ENCODE peak calls at places on chromosomes 3 and 15, in five cellular contexts. One of them, this sample, is unnamed. For H3K4me1 and H3K27me3, the result is how much of the 10 kb centered on the place peaks cover.

GRCh38 chr15:101201411-101202174 is 50.3 kb downstream of the CHSY1 start:
- DNase-seq in left lung: peak
- DNase-seq in ovary: peak
- DNase-seq in IMR-90: peak
- DNase-seq in CD4-positive, alpha-beta memory T cell: no peak
- DNase-seq in this sample: peak

GRCh38 chr3:28399196-28399595 is 50.6 kb upstream of the AZI2 start:
- DNase-seq in left lung: no peak
- DNase-seq in CD4-positive, alpha-beta memory T cell: no peak
- DNase-seq in IMR-90: no peak
- DNase-seq in ovary: no peak
- DNase-seq in this sample: no peak

GRCh38 chr15:57306305-57306943 is 69.9 kb upstream of the CGNL1 start:
- DNase-seq in IMR-90: peak
- DNase-seq in ovary: peak
- DNase-seq in CD4-positive, alpha-beta memory T cell: peak
- DNase-seq in left lung: peak
- DNase-seq in this sample: peak

GRCh38 chr15:41487376-41487775 is 6.3 kb upstream of the ITPKA start:
- DNase-seq in CD4-positive, alpha-beta memory T cell: no peak
- DNase-seq in left lung: no peak
- DNase-seq in IMR-90: no peak
- DNase-seq in ovary: no peak
- DNase-seq in this sample: no peak

GRCh38 chr3:53709856-53710674 is 136.2 kb downstream of the CHDH start:
- DNase-seq in left lung: peak
- DNase-seq in CD4-positive, alpha-beta memory T cell: peak
- DNase-seq in ovary: peak
- DNase-seq in IMR-90: peak
- DNase-seq in this sample: peak

GRCh38 chr15:56052389-56053045 is 59.1 kb upstream of the NEDD4 start:
- DNase-seq in CD4-positive, alpha-beta memory T cell: peak
- DNase-seq in IMR-90: peak
- DNase-seq in left lung: no peak
- DNase-seq in ovary: no peak
- DNase-seq in this sample: peak

GRCh38 chr15:101346928-101347327 is 51.9 kb upstream of the SNRPA1 start:
- DNase-seq in ovary: no peak
- DNase-seq in left lung: no peak
- DNase-seq in IMR-90: no peak
- DNase-seq in CD4-positive, alpha-beta memory T cell: no peak
- DNase-seq in this sample: no peak

GRCh38 chr15:94592495-94592894 is 361.1 kb downstream of the MCTP2 start:
- DNase-seq in IMR-90: no peak
- DNase-seq in CD4-positive, alpha-beta memory T cell: no peak
- DNase-seq in left lung: no peak
- DNase-seq in ovary: no peak
- DNase-seq in this sample: no peak

GRCh38 chr15:57772223-57772957 is 65.9 kb downstream of the POLR2M start:
- DNase-seq in IMR-90: peak
- DNase-seq in CD4-positive, alpha-beta memory T cell: no peak
- DNase-seq in ovary: no peak
- DNase-seq in left lung: no peak
- DNase-seq in this sample: no peak

GRCh38 chr15:100849021-100849831 is 30.4 kb upstream of the ALDH1A3 start:
- DNase-seq in IMR-90: peak
- DNase-seq in ovary: peak
- DNase-seq in CD4-positive, alpha-beta memory T cell: peak
- DNase-seq in left lung: peak
- DNase-seq in this sample: peak

GRCh38 chr3:128180913-128181312 is 27.6 kb downstream of the EEFSEC start:
- DNase-seq in left lung: no peak
- DNase-seq in IMR-90: no peak
- DNase-seq in ovary: no peak
- DNase-seq in CD4-positive, alpha-beta memory T cell: no peak
- DNase-seq in this sample: no peak

GRCh38 chr3:169348276-169348675 is 315.2 kb downstream of the MECOM start:
- DNase-seq in ovary: no peak
- DNase-seq in left lung: no peak
- DNase-seq in IMR-90: no peak
- DNase-seq in CD4-positive, alpha-beta memory T cell: no peak
- DNase-seq in this sample: no peak

GRCh38 chr3:125582707-125583106 is 12.6 kb downstream of the OSBPL11 start:
- DNase-seq in ovary: no peak
- DNase-seq in IMR-90: peak
- DNase-seq in CD4-positive, alpha-beta memory T cell: no peak
- DNase-seq in left lung: no peak
- DNase-seq in this sample: peak

GRCh38 chr3:43394071-43394501 is 107.7 kb downstream of the SNRK start:
- DNase-seq in ovary: peak
- DNase-seq in left lung: no peak
- DNase-seq in CD4-positive, alpha-beta memory T cell: no peak
- DNase-seq in IMR-90: peak
- DNase-seq in this sample: no peak

DNA sequence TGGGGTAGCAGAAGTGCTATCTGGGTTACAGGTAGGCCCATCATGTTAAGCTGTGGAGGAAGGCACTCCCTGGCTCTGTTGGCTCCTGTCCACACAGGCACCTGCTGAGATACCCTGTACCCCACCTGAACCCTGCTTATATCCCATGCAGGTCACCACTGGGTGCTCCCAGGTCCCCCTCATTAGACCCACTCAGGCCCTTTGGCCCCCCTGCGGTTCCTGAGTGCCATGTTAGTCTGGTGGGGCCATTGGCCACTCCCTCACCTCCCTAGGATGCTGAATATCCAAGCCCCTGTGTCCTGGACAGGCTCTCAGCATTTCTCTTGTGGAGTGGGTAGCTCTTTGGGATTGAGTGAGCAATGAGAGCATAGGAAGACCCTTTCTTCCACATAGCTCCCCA is 128.2 kb downstream of the EPHB1 start:
- DNase-seq in left lung: no peak
- DNase-seq in CD4-positive, alpha-beta memory T cell: no peak
- DNase-seq in IMR-90: no peak
- DNase-seq in ovary: no peak
- DNase-seq in this sample: no peak
- H3K4me1 ChIP-seq in left lung: under half
- H3K4me1 ChIP-seq in CD4-positive, alpha-beta memory T cell: under half
- H3K4me1 ChIP-seq in IMR-90: under half
- H3K4me1 ChIP-seq in ovary: under half
- H3K4me1 ChIP-seq in this sample: under half

DNA sequence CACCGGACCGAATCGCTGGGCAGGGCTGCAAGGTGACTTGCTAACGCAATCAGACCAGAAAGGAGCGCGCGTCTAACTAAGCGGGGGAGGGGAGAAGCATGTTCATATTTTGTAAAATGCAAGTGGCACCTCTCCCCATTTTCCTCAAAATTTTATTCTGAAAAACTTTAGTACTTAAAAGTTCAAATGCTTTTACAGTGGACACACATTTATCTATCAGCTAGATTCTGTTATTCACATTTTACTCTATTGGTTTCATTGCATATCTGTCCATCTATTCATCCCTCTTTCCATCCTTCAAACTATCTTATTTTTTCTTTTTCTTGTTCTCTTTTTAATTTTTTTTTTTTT is 46.1 kb upstream of the KLHL25 start:
- DNase-seq in IMR-90: no peak
- DNase-seq in CD4-positive, alpha-beta memory T cell: no peak
- DNase-seq in ovary: no peak
- DNase-seq in left lung: no peak
- DNase-seq in this sample: no peak
- H3K4me3 ChIP-seq in IMR-90: no peak
- H3K4me3 ChIP-seq in CD4-positive, alpha-beta memory T cell: no peak
- H3K4me3 ChIP-seq in ovary: peak
- H3K4me3 ChIP-seq in left lung: no peak
- H3K4me3 ChIP-seq in this sample: no peak

GRCh38 chr3:32820430-32820829 is 2.6 kb downstream of the TRIM71 start:
- DNase-seq in IMR-90: no peak
- DNase-seq in ovary: no peak
- DNase-seq in CD4-positive, alpha-beta memory T cell: no peak
- DNase-seq in left lung: no peak
- DNase-seq in this sample: no peak
- H3K27me3 ChIP-seq in IMR-90: half or more
- H3K27me3 ChIP-seq in ovary: under half
- H3K27me3 ChIP-seq in CD4-positive, alpha-beta memory T cell: under half
- H3K27me3 ChIP-seq in left lung: half or more
- H3K27me3 ChIP-seq in this sample: under half

GRCh38 chr3:34650131-34650530 is 851.7 kb downstream of the PDCD6IP start:
- DNase-seq in ovary: no peak
- DNase-seq in left lung: no peak
- DNase-seq in CD4-positive, alpha-beta memory T cell: no peak
- DNase-seq in IMR-90: no peak
- DNase-seq in this sample: no peak

GRCh38 chr3:34646911-34647465 is 848.6 kb downstream of the PDCD6IP start:
- DNase-seq in ovary: no peak
- DNase-seq in CD4-positive, alpha-beta memory T cell: no peak
- DNase-seq in left lung: no peak
- DNase-seq in IMR-90: no peak
- DNase-seq in this sample: no peak
- H3K4me1 ChIP-seq in ovary: under half
- H3K4me1 ChIP-seq in CD4-positive, alpha-beta memory T cell: under half
- H3K4me1 ChIP-seq in left lung: under half
- H3K4me1 ChIP-seq in IMR-90: under half
- H3K4me1 ChIP-seq in this sample: under half

GRCh38 chr3:50347187-50347813 is 1.8 kb upstream of the ZMYND10 start:
- DNase-seq in CD4-positive, alpha-beta memory T cell: peak
- DNase-seq in left lung: no peak
- DNase-seq in ovary: peak
- DNase-seq in IMR-90: peak
- DNase-seq in this sample: peak

GRCh38 chr3:50345008-50345407 is 524 bp downstream of the ZMYND10 start:
- DNase-seq in CD4-positive, alpha-beta memory T cell: no peak
- DNase-seq in IMR-90: no peak
- DNase-seq in ovary: peak
- DNase-seq in left lung: no peak
- DNase-seq in this sample: no peak

GRCh38 chr3:50341996-50342732 is 1.5 kb upstream of the RASSF1 start:
- DNase-seq in CD4-positive, alpha-beta memory T cell: no peak
- DNase-seq in left lung: peak
- DNase-seq in ovary: peak
- DNase-seq in IMR-90: no peak
- DNase-seq in this sample: no peak

GRCh38 chr3:50342818-50343633 is 2.4 kb upstream of the RASSF1 start:
- DNase-seq in CD4-positive, alpha-beta memory T cell: no peak
- DNase-seq in left lung: peak
- DNase-seq in IMR-90: no peak
- DNase-seq in ovary: peak
- DNase-seq in this sample: no peak

DNA sequence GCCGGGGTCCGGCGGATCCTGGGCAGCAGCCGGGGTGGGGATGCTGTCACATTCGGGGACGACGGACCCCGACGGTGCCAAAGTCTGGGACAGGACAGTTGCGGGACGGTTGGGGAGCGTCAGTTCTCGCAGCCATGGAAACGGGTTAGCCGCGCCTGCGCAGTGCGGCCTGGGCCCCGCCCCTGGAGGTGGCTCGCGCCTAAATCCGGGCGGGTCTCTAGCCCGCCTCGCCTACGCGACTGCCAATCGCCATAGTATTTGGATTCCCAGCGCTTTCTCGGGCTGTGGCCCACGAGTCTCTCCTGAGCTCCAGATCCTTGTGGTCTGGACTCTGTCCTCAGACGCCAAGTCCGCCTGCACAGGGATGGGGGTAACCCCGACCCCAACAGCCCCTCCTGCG is at the start of gene ZMYND10:
- DNase-seq in left lung: peak
- DNase-seq in ovary: peak
- DNase-seq in CD4-positive, alpha-beta memory T cell: peak
- DNase-seq in IMR-90: peak
- DNase-seq in this sample: peak
- H3K4me3 ChIP-seq in left lung: peak
- H3K4me3 ChIP-seq in ovary: peak
- H3K4me3 ChIP-seq in CD4-positive, alpha-beta memory T cell: no peak
- H3K4me3 ChIP-seq in IMR-90: peak
- H3K4me3 ChIP-seq in this sample: peak

GRCh38 chr3:192409203-192409837 is 318.0 kb downstream of the FGF12 start:
- DNase-seq in CD4-positive, alpha-beta memory T cell: no peak
- DNase-seq in ovary: peak
- DNase-seq in left lung: peak
- DNase-seq in IMR-90: no peak
- DNase-seq in this sample: peak
- H3K27me3 ChIP-seq in CD4-positive, alpha-beta memory T cell: under half
- H3K27me3 ChIP-seq in ovary: under half
- H3K27me3 ChIP-seq in left lung: half or more
- H3K27me3 ChIP-seq in IMR-90: under half
- H3K27me3 ChIP-seq in this sample: half or more

DNA sequence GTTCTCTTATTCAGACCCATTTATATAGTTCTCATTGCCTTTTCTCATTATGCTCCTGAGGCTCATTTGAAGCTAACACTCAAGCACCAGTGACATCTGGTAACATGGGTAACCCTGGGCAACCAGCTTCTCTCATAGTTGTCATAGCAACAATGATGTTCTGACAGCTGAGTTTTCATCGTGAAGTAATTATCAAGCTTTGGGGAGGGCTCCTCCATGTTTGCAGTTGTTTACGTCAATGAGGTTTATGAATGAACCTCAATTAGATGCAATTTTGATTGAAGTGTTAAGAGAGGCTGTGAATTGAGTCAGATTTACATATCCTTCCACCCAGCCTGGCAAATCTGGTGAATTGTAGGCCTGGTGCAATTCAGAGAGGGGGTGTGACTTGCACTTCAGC is 119.3 kb upstream of the CHD2 start:
- DNase-seq in ovary: no peak
- DNase-seq in left lung: no peak
- DNase-seq in IMR-90: no peak
- DNase-seq in CD4-positive, alpha-beta memory T cell: no peak
- DNase-seq in this sample: no peak
- H3K4me1 ChIP-seq in ovary: under half
- H3K4me1 ChIP-seq in left lung: under half
- H3K4me1 ChIP-seq in IMR-90: under half
- H3K4me1 ChIP-seq in CD4-positive, alpha-beta memory T cell: under half
- H3K4me1 ChIP-seq in this sample: under half